ENCODE peak calls at places on chromosomes 2 and 18, in nine cellular contexts. Y, S, N, G, W, T, P, K and C are unnamed samples.

GRCh38 chr2:191049728-191050639 is 36.0 kb upstream of the STAT1 start:
- DNase-seq in G (no peak), N (no peak), S (no peak), Y (no peak), T (no peak), P (no peak), K (no peak), W (no peak), C (no peak)

GRCh38 chr2:72915907-72916742 is 1.2 kb upstream of the EMX1 start:
- DNase-seq in N (peak; percentile 51), P (peak; percentile 53), G (peak; percentile 80), K (peak; percentile 69), Y (peak; percentile 36), T (peak; percentile 82), W (peak; percentile 43), S (peak; percentile 76), C (no peak)

GRCh38 chr2:128309341-128310093 is 9.2 kb downstream of the HS6ST1 start:
- DNase-seq in P (no peak), W (no peak), G (peak; percentile 46), S (peak; percentile 57), Y (no peak), T (no peak), N (peak; percentile 80), K (peak; percentile 79), C (peak; percentile 70)

GRCh38 chr2:240688563-240688919 is 3.1 kb upstream of the AQP12A start:
- DNase-seq in K (no peak), W (no peak), P (no peak), G (peak; percentile 23), N (no peak), Y (no peak), T (peak; percentile 35), S (no peak), C (peak; percentile 53)

GRCh38 chr18:61602836-61603235 is 269.6 kb downstream of the CDH20 start:
- DNase-seq in G (no peak), N (no peak), K (no peak), S (no peak), W (no peak), P (no peak), Y (no peak), T (no peak), C (no peak)

GRCh38 chr2:108833219-108833618 is 46.6 kb downstream of the CCDC138 start:
- DNase-seq in N (no peak), K (no peak), W (peak; percentile 43), S (no peak), T (no peak), Y (no peak), P (no peak), G (no peak), C (no peak)

GRCh38 chr2:159713691-159714585 is 1.6 kb downstream of the MARCHF7 start:
- DNase-seq in T (no peak), Y (no peak), W (peak; percentile 39), P (no peak), S (no peak), G (no peak), N (no peak), K (peak; percentile 51), C (no peak)

GRCh38 chr18:52175406-52175805 is 164.6 kb upstream of the DCC start:
- DNase-seq in G (no peak), P (no peak), T (no peak), N (no peak), S (no peak), K (no peak), W (no peak), Y (no peak), C (no peak)

GRCh38 chr2:240288087-240288521 is 147.4 kb upstream of the GPC1 start:
- DNase-seq in K (no peak), N (no peak), G (peak; percentile 38), P (no peak), W (no peak), T (no peak), Y (no peak), S (no peak), C (no peak)

GRCh38 chr2:191835539-191836350 is 11.1 kb downstream of the CAVIN2 start:
- DNase-seq in T (no peak), W (no peak), K (no peak), N (no peak), Y (no peak), S (no peak), G (peak; percentile 71), P (no peak), C (peak; percentile 59)

GRCh38 chr2:165835363-165835762 is 41.3 kb upstream of the GALNT3 start:
- DNase-seq in K (no peak), G (no peak), T (no peak), Y (no peak), S (no peak), N (no peak), W (no peak), P (no peak), C (no peak)

GRCh38 chr2:62467475-62468321 is 38.3 kb downstream of the TMEM17 start:
- DNase-seq in S (no peak), W (no peak), G (no peak), Y (no peak), T (no peak), N (peak; percentile 41), K (no peak), P (no peak), C (peak; percentile 74)

GRCh38 chr18:79397830-79398761 is 2.4 kb downstream of the NFATC1 start:
- DNase-seq in Y (no peak), W (no peak), N (peak; percentile 12), T (no peak), K (no peak), P (no peak), G (no peak), S (no peak), C (peak; percentile 64)

GRCh38 chr2:232892843-232893242 is 22.8 kb downstream of the SNORC start:
- DNase-seq in S (no peak), P (no peak), K (no peak), N (peak; percentile 7), W (no peak), Y (no peak), T (no peak), G (peak; percentile 45), C (peak; percentile 39)

GRCh38 chr2:149259136-149259535 is 71.3 kb upstream of the LYPD6 start:
- DNase-seq in G (no peak), S (peak; percentile 18), W (no peak), Y (no peak), P (no peak), N (no peak), T (no peak), K (no peak), C (no peak)

GRCh38 chr2:107064750-107065149 is 178.8 kb upstream of the ST6GAL2 start:
- DNase-seq in K (no peak), G (no peak), T (no peak), P (no peak), N (no peak), W (no peak), Y (no peak), S (no peak), C (no peak)

GRCh38 chr2:163687213-163687612 is 48.6 kb downstream of the FIGN start:
- DNase-seq in K (no peak), Y (no peak), S (no peak), N (no peak), P (no peak), W (no peak), G (no peak), T (no peak), C (no peak)

GRCh38 chr2:171530378-171530777 is 8.1 kb downstream of the CYBRD1 start:
- DNase-seq in N (no peak), P (no peak), Y (no peak), G (no peak), K (no peak), T (no peak), S (no peak), W (peak; percentile 33), C (no peak)

GRCh38 chr2:79935771-79936657 is 368.5 kb downstream of the LRRTM1 start:
- DNase-seq in Y (no peak), T (no peak), P (peak; percentile 3), S (peak; percentile 63), W (peak; percentile 53), K (peak; percentile 81), N (no peak), G (peak; percentile 80), C (no peak)

GRCh38 chr2:136255648-136256461 is 137.9 kb upstream of the CXCR4 start:
- DNase-seq in T (peak; percentile 36), G (no peak), Y (peak; percentile 28), W (peak; percentile 90), N (no peak), P (no peak), S (no peak), K (peak; percentile 15), C (no peak)

GRCh38 chr2:240255811-240256703 is 115.6 kb upstream of the OTOS start:
- DNase-seq in W (no peak), P (no peak), T (no peak), Y (no peak), K (no peak), G (peak; percentile 93), S (no peak), N (peak; percentile 49), C (no peak)

GRCh38 chr2:70887550-70888229 is 48.0 kb upstream of the ATP6V1B1 start:
- DNase-seq in S (peak; percentile 42), W (peak; percentile 52), T (peak; percentile 63), Y (no peak), N (peak; percentile 47), G (peak; percentile 70), K (peak; percentile 64), P (peak; percentile 58), C (no peak)

GRCh38 chr18:8084160-8084559 is 517.0 kb downstream of the PTPRM start:
- DNase-seq in N (no peak), K (peak; percentile 79), S (peak; percentile 29), P (no peak), G (peak; percentile 75), Y (no peak), T (no peak), W (peak; percentile 20), C (no peak)

GRCh38 chr2:53559302-53559967 is 208.2 kb upstream of the CHAC2 start:
- DNase-seq in P (no peak), K (no peak), Y (no peak), W (no peak), T (no peak), N (no peak), S (no peak), G (no peak), C (no peak)

GRCh38 chr2:217186565-217187218 is 326.8 kb upstream of the TNP1 start:
- DNase-seq in K (peak; percentile 6), N (peak; percentile 51), Y (no peak), T (no peak), W (no peak), S (no peak), G (no peak), P (no peak), C (peak; percentile 60)

GRCh38 chr2:241036397-241036963 is 38.1 kb downstream of the SNED1 start:
- DNase-seq in G (peak; percentile 70), T (peak; percentile 81), W (no peak), P (peak; percentile 67), K (no peak), Y (peak; percentile 82), S (peak; percentile 28), N (no peak), C (peak; percentile 77)

GRCh38 chr2:239570971-239571520 is 170.2 kb upstream of the HDAC4 start:
- DNase-seq in W (no peak), P (no peak), S (no peak), K (no peak), G (no peak), Y (no peak), T (no peak), N (no peak), C (no peak)

GRCh38 chr2:208015475-208015874 is 9.9 kb downstream of the PLEKHM3 start:
- DNase-seq in W (no peak), S (no peak), K (no peak), N (no peak), G (no peak), Y (no peak), P (no peak), T (no peak), C (no peak)

GRCh38 chr2:206736935-206737334 is 18.7 kb upstream of the DYTN start:
- DNase-seq in G (no peak), W (no peak), K (no peak), T (no peak), P (no peak), N (no peak), Y (no peak), S (no peak), C (no peak)

GRCh38 chr2:14951569-14952285 is 319.2 kb downstream of the LRATD1 start:
- DNase-seq in S (no peak), K (peak; percentile 59), P (no peak), T (no peak), N (no peak), G (no peak), W (no peak), Y (no peak), C (no peak)

GRCh38 chr2:20635096-20635475 is 15.8 kb downstream of the HS1BP3 start:
- DNase-seq in T (no peak), G (no peak), S (peak; percentile 49), N (no peak), K (peak; percentile 10), P (no peak), Y (no peak), W (no peak), C (no peak)